ENCODE peak calls at places on chromosomes 7 and 10, in seven cellular contexts. Y is fibroblast of lung, W is GM12878, P is MM.1S, B is HepG2, Q is IMR-90, L is pancreas. F is an unnamed sample.

GRCh38 chr10:26574783-26575182 is 122.7 kb upstream of the PDSS1 start:
- DNase-seq in Y (no peak), W (peak; percentile 67), P (peak; percentile 25), B (no peak), Q (no peak), L (no peak), F (peak; percentile 77)

GRCh38 chr10:2477154-2477553 is 590.2 kb upstream of the PFKP start:
- DNase-seq in Y (no peak), W (no peak), P (no peak), B (no peak), Q (no peak), L (no peak), F (no peak)

GRCh38 chr10:87694011-87694794 is 34.5 kb downstream of the PAPSS2 start:
- DNase-seq in Y (no peak), W (no peak), P (no peak), B (no peak), Q (peak; percentile 55), L (no peak), F (no peak)

GRCh38 chr10:114519306-114519669 is 115.0 kb upstream of the AFAP1L2 start:
- DNase-seq in Y (peak; percentile 26), W (no peak), P (no peak), B (no peak), Q (no peak), L (no peak), F (no peak)

GRCh38 chr7:69782917-69783684 is 184.8 kb downstream of the AUTS2 start:
- DNase-seq in Y (peak; percentile 70), W (no peak), P (no peak), B (no peak), Q (no peak), L (no peak), F (no peak)

GRCh38 chr10:93287775-93288174 is 194.4 kb downstream of the MYOF start:
- DNase-seq in Y (no peak), W (no peak), P (no peak), B (no peak), Q (no peak), L (no peak), F (no peak)

GRCh38 chr10:95168694-95169093 is 25.3 kb upstream of the ACSM6 start:
- DNase-seq in Y (no peak), W (no peak), P (no peak), B (no peak), Q (no peak), L (no peak), F (no peak)

GRCh38 chr7:45384499-45384898 is 189.7 kb upstream of the ADCY1 start:
- DNase-seq in Y (no peak), W (no peak), P (no peak), B (no peak), Q (peak; percentile 14), L (no peak), F (no peak)

GRCh38 chr10:44512345-44513095 is 127.6 kb upstream of the CXCL12 start:
- DNase-seq in Y (no peak), W (no peak), P (no peak), B (no peak), Q (no peak), L (no peak), F (no peak)

GRCh38 chr10:19979628-19980027 is 163.4 kb downstream of the PLXDC2 start:
- DNase-seq in Y (no peak), W (no peak), P (no peak), B (no peak), Q (peak; percentile 34), L (no peak), F (no peak)

GRCh38 chr10:53597835-53598251 is 825.3 kb upstream of the MBL2 start:
- DNase-seq in Y (no peak), W (no peak), P (no peak), B (no peak), Q (no peak), L (no peak), F (no peak)

GRCh38 chr7:150379590-150380379 is 655 bp downstream of the ZNF775 start:
- DNase-seq in Y (peak; percentile 21), W (no peak), P (peak; percentile 67), B (no peak), Q (no peak), L (no peak), F (peak; percentile 54)

GRCh38 chr10:126561499-126562208 is 108.8 kb downstream of the C10orf90 start:
- DNase-seq in Y (no peak), W (no peak), P (no peak), B (no peak), Q (no peak), L (no peak), F (no peak)

GRCh38 chr10:28217848-28218247 is 85.0 kb downstream of the MPP7 start:
- DNase-seq in Y (peak; percentile 91), W (no peak), P (no peak), B (no peak), Q (peak; percentile 92), L (no peak), F (no peak)

GRCh38 chr7:70893422-70893821 is 238.5 kb upstream of the GALNT17 start:
- DNase-seq in Y (no peak), W (no peak), P (no peak), B (no peak), Q (no peak), L (no peak), F (no peak)

GRCh38 chr10:127556911-127557310 is 7.8 kb downstream of the NPS start:
- DNase-seq in Y (no peak), W (no peak), P (no peak), B (no peak), Q (no peak), L (no peak), F (no peak)

GRCh38 chr7:100893910-100894763 is 1.6 kb downstream of the ACHE start:
- DNase-seq in Y (no peak), W (no peak), P (no peak), B (no peak), Q (no peak), L (no peak), F (no peak)

GRCh38 chr7:5282464-5283316 is at the start of gene SLC29A4:
- DNase-seq in Y (peak; percentile 46), W (no peak), P (no peak), B (no peak), Q (no peak), L (peak; percentile 83), F (no peak)

GRCh38 chr7:13933536-13933935 is 55.9 kb downstream of the ETV1 start:
- DNase-seq in Y (no peak), W (no peak), P (no peak), B (no peak), Q (no peak), L (no peak), F (no peak)

GRCh38 chr7:28181921-28182517 is 1.4 kb upstream of the JAZF1 start:
- DNase-seq in Y (no peak), W (no peak), P (no peak), B (no peak), Q (no peak), L (no peak), F (no peak)

GRCh38 chr10:78952686-78953085 is 116.1 kb upstream of the ZMIZ1 start:
- DNase-seq in Y (peak; percentile 73), W (no peak), P (no peak), B (no peak), Q (no peak), L (no peak), F (no peak)

GRCh38 chr10:113651898-113652297 is 11.9 kb downstream of the NRAP start:
- DNase-seq in Y (no peak), W (no peak), P (no peak), B (no peak), Q (no peak), L (no peak), F (no peak)

GRCh38 chr10:25704622-25705021 is 229.4 kb upstream of the MYO3A start:
- DNase-seq in Y (no peak), W (no peak), P (no peak), B (no peak), Q (no peak), L (no peak), F (no peak)

GRCh38 chr10:13831711-13832110 is 244.9 kb downstream of the PRPF18 start:
- DNase-seq in Y (peak; percentile 21), W (peak; percentile 43), P (peak; percentile 21), B (no peak), Q (no peak), L (no peak), F (peak; percentile 60)

GRCh38 chr7:132501956-132502355 is 74.3 kb downstream of the PLXNA4 start:
- DNase-seq in Y (no peak), W (no peak), P (no peak), B (no peak), Q (no peak), L (no peak), F (no peak)

DNA sequence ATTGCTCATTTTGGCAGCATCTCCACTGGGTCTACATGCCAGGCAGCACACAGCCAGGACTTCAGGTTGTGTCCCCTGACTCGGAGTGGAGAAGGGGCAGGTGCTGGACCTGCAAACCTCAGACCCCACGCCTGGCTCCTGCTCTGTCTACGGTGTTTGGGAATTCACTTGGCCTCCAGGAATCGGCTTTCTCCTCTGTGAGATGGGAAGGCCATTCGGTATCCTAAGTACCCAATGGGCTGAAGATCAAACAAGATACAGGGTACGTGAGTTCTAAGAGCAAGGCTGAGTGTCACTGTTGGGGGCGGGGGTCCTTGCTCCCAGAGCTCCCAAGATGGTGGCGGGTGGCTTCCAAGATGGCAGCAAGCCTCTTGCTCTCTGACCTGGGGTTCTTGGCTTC is 73.2 kb upstream of the EN2 start:
- DNase-seq in Y (no peak), W (no peak), P (no peak), B (no peak), Q (no peak), L (no peak), F (no peak)
- H3K27me3 ChIP-seq in Y (peaks cover 37% of the 10 kb centered on the region), W (peaks cover 17% of the 10 kb centered on the region), P (peaks cover 98% of the 10 kb centered on the region), B (peaks cover 7% of the 10 kb centered on the region), Q (peaks cover 56% of the 10 kb centered on the region), L (peaks cover 8% of the 10 kb centered on the region), F (peaks cover 5% of the 10 kb centered on the region)

DNA sequence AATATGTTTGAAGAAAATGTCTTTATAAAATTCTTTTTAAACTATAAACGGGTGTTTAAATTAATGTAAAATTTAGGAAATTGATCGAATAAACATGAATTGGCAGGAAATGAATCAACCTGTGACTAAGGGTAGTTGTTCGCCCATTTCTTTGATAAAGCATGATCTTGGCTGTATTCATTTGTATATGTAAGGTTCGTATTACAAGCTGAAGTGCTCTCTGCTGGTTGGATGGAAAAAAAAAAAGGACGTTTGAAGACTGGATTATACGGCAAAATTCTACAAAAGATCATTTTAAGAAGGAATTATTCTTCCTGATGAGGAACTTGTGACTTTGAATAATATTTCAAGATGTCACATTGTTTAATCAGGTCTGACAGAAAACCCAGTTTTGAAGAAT is 185.4 kb upstream of the ANK3 start:
- DNase-seq in Y (no peak), W (no peak), P (no peak), B (no peak), Q (no peak), L (no peak), F (no peak)
- H3K4me3 ChIP-seq in Y (no peak overlapping the region), W (no peak overlapping the region), P (no peak overlapping the region), B (no peak overlapping the region), Q (no peak overlapping the region), L (no peak overlapping the region), F (no peak overlapping the region)

GRCh38 chr7:32039000-32039756 is 31.0 kb downstream of the PDE1C start:
- DNase-seq in Y (no peak), W (no peak), P (no peak), B (peak; percentile 16), Q (no peak), L (no peak), F (no peak)
- TF ChIP-seq CTCF in Y (peak; percentile 1), W (no peak), P (no peak), B (peak; percentile 57), Q (no peak), L (no peak), F (no peak)

DNA sequence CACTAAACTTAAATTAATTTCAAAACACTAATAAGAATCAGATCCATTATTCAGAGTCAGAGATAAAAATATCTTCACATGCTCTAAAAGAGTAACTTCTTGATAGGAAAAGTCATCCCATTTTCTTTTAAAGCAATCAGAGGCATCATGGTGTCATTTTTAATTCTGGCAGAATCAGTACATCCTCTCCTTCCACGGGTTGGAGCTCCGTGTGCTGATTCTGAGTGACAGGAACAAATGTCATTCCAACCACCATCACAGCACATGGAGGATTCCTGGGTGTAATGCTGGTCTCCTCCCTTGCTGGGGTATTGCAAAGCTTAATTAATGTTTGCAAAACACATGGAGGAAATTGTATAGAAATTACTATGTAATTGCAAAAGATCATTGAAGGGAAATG is 114.5 kb upstream of the IMMP2L start:
- DNase-seq in Y (no peak), W (no peak), P (no peak), B (no peak), Q (no peak), L (no peak), F (no peak)
- H3K27me3 ChIP-seq in Y (no peaks in the 10 kb centered on the region), W (no peaks in the 10 kb centered on the region), P (no peaks in the 10 kb centered on the region), B (no peaks in the 10 kb centered on the region), Q (no peaks in the 10 kb centered on the region), L (no peaks in the 10 kb centered on the region), F (no peaks in the 10 kb centered on the region)